ENCODE peak calls at places on chromosomes 13 and 19, in four cellular contexts. One of them, this sample, is unnamed.

GRCh38 chr13:98403076-98403475 is 173.8 kb downstream of the STK24 start:
- DNase-seq in stromal cell of bone marrow: no peak
- DNase-seq in NCI-H1092 treated with DMSO at 0.1 percent for 48 hours: no peak
- DNase-seq in uterus: no peak
- DNase-seq in this sample: no peak

GRCh38 chr19:45781282-45782161 is 768 bp downstream of the DMPK start:
- DNase-seq in stromal cell of bone marrow: no peak
- DNase-seq in NCI-H1092 treated with DMSO at 0.1 percent for 48 hours: peak; percentile 47
- DNase-seq in uterus: no peak
- DNase-seq in this sample: no peak

GRCh38 chr19:53936035-53936434 is 26.7 kb upstream of the CACNG8 start:
- DNase-seq in stromal cell of bone marrow: no peak
- DNase-seq in NCI-H1092 treated with DMSO at 0.1 percent for 48 hours: no peak
- DNase-seq in uterus: no peak
- DNase-seq in this sample: no peak

GRCh38 chr19:2315818-2316353 is 7.9 kb upstream of the LINGO3 start:
- DNase-seq in stromal cell of bone marrow: peak; percentile 25
- DNase-seq in NCI-H1092 treated with DMSO at 0.1 percent for 48 hours: no peak
- DNase-seq in uterus: no peak
- DNase-seq in this sample: peak; percentile 82

GRCh38 chr19:10194500-10195198 is at the start of gene DNMT1:
- DNase-seq in stromal cell of bone marrow: peak; percentile 88
- DNase-seq in NCI-H1092 treated with DMSO at 0.1 percent for 48 hours: peak; percentile 97
- DNase-seq in uterus: peak; percentile 95
- DNase-seq in this sample: peak; percentile 98

GRCh38 chr13:42498521-42498920 is 75.4 kb upstream of the TNFSF11 start:
- DNase-seq in stromal cell of bone marrow: no peak
- DNase-seq in NCI-H1092 treated with DMSO at 0.1 percent for 48 hours: no peak
- DNase-seq in uterus: no peak
- DNase-seq in this sample: no peak

GRCh38 chr13:68715651-68716050 is 1392.0 kb upstream of the ATXN8OS start:
- DNase-seq in stromal cell of bone marrow: no peak
- DNase-seq in NCI-H1092 treated with DMSO at 0.1 percent for 48 hours: no peak
- DNase-seq in uterus: no peak
- DNase-seq in this sample: no peak

GRCh38 chr19:3316659-3317207 is 49.6 kb upstream of the NFIC start:
- DNase-seq in stromal cell of bone marrow: no peak
- DNase-seq in NCI-H1092 treated with DMSO at 0.1 percent for 48 hours: no peak
- DNase-seq in uterus: no peak
- DNase-seq in this sample: no peak

GRCh38 chr13:48749699-48750473 is 96.2 kb downstream of the CYSLTR2 start:
- DNase-seq in stromal cell of bone marrow: peak; percentile 98
- DNase-seq in NCI-H1092 treated with DMSO at 0.1 percent for 48 hours: no peak
- DNase-seq in uterus: peak; percentile 88
- DNase-seq in this sample: peak; percentile 94

GRCh38 chr13:67408823-67409222 is 178.7 kb upstream of the PCDH9 start:
- DNase-seq in stromal cell of bone marrow: no peak
- DNase-seq in NCI-H1092 treated with DMSO at 0.1 percent for 48 hours: no peak
- DNase-seq in uterus: no peak
- DNase-seq in this sample: no peak

GRCh38 chr19:52748336-52748950 is 13.6 kb upstream of the ZNF611 start:
- DNase-seq in stromal cell of bone marrow: peak; percentile 33
- DNase-seq in NCI-H1092 treated with DMSO at 0.1 percent for 48 hours: no peak
- DNase-seq in uterus: peak; percentile 39
- DNase-seq in this sample: no peak

GRCh38 chr19:9570255-9570654 is 14.0 kb downstream of the ZNF121 start:
- DNase-seq in stromal cell of bone marrow: no peak
- DNase-seq in NCI-H1092 treated with DMSO at 0.1 percent for 48 hours: no peak
- DNase-seq in uterus: no peak
- DNase-seq in this sample: no peak

GRCh38 chr13:75357576-75358295 is 124.2 kb downstream of the TBC1D4 start:
- DNase-seq in stromal cell of bone marrow: peak; percentile 33
- DNase-seq in NCI-H1092 treated with DMSO at 0.1 percent for 48 hours: peak; percentile 54
- DNase-seq in uterus: no peak
- DNase-seq in this sample: peak; percentile 73

GRCh38 chr13:40776681-40777165 is 5.7 kb upstream of the MRPS31 start:
- DNase-seq in stromal cell of bone marrow: no peak
- DNase-seq in NCI-H1092 treated with DMSO at 0.1 percent for 48 hours: no peak
- DNase-seq in uterus: no peak
- DNase-seq in this sample: peak; percentile 54

GRCh38 chr19:48678201-48678600 is 5.4 kb upstream of the NTN5 start:
- DNase-seq in stromal cell of bone marrow: no peak
- DNase-seq in NCI-H1092 treated with DMSO at 0.1 percent for 48 hours: no peak
- DNase-seq in uterus: no peak
- DNase-seq in this sample: no peak

GRCh38 chr19:4061178-4061682 is 5.5 kb downstream of the ZBTB7A start:
- DNase-seq in stromal cell of bone marrow: no peak
- DNase-seq in NCI-H1092 treated with DMSO at 0.1 percent for 48 hours: no peak
- DNase-seq in uterus: peak; percentile 84
- DNase-seq in this sample: no peak

GRCh38 chr19:54335164-54335563 is 3.8 kb downstream of the LILRA4 start:
- DNase-seq in stromal cell of bone marrow: no peak
- DNase-seq in NCI-H1092 treated with DMSO at 0.1 percent for 48 hours: no peak
- DNase-seq in uterus: no peak
- DNase-seq in this sample: no peak

This sample was measured in islet precursor cell.